ENCODE peak calls at places on chromosome 18, in four cellular contexts. H is brain microvascular endothelial cell, I is fibroblast of lung, V is ovary. X is an unnamed sample.

GRCh38 chr18:65255417-65255816 is 495.4 kb upstream of the CDH7 start:
- DNase-seq in H (no peak), I (no peak), V (no peak), X (no peak)

GRCh38 chr18:71223487-71223886 is 934.6 kb downstream of the SOCS6 start:
- DNase-seq in H (no peak), I (peak), V (no peak), X (peak)

GRCh38 chr18:77762632-77763031 is 513.0 kb downstream of the GALR1 start:
- DNase-seq in H (no peak), I (no peak), V (no peak), X (no peak)

GRCh38 chr18:23847321-23847986 is 158.2 kb downstream of the LAMA3 start:
- DNase-seq in H (no peak), I (no peak), V (no peak), X (no peak)

GRCh38 chr18:39489426-39489825 is 1923.8 kb upstream of the CELF4 start:
- DNase-seq in H (no peak), I (peak), V (no peak), X (peak)

GRCh38 chr18:36420826-36421225 is 123.3 kb downstream of the FHOD3 start:
- DNase-seq in H (no peak), I (no peak), V (no peak), X (peak)

GRCh38 chr18:55794288-55795052 is 206.5 kb upstream of the TCF4 start:
- DNase-seq in H (no peak), I (peak), V (no peak), X (peak)

GRCh38 chr18:33062834-33063364 is 290.1 kb upstream of the KLHL14 start:
- DNase-seq in H (no peak), I (no peak), V (no peak), X (no peak)

GRCh38 chr18:78983530-78983929 is 3.9 kb downstream of the SALL3 start:
- DNase-seq in H (no peak), I (no peak), V (no peak), X (no peak)

GRCh38 chr18:56952026-56952425 is 194.9 kb upstream of the BOD1L2 start:
- DNase-seq in H (no peak), I (no peak), V (no peak), X (no peak)

GRCh38 chr18:51278045-51278649 is 80.7 kb upstream of the MEX3C start:
- DNase-seq in H (peak), I (no peak), V (no peak), X (peak)

GRCh38 chr18:31241900-31242409 is 76.0 kb upstream of the DSG1 start:
- DNase-seq in H (no peak), I (no peak), V (no peak), X (no peak)
- H3K4me3 ChIP-seq in H (no peak), I (no peak), V (no peak), X (no peak)

GRCh38 chr18:63342206-63342605 is 22.6 kb upstream of the BCL2 start:
- DNase-seq in H (no peak), I (peak), V (no peak), X (peak)
- TF ChIP-seq CTCF in H (peak), I (peak), V (no peak), X (peak)

DNA sequence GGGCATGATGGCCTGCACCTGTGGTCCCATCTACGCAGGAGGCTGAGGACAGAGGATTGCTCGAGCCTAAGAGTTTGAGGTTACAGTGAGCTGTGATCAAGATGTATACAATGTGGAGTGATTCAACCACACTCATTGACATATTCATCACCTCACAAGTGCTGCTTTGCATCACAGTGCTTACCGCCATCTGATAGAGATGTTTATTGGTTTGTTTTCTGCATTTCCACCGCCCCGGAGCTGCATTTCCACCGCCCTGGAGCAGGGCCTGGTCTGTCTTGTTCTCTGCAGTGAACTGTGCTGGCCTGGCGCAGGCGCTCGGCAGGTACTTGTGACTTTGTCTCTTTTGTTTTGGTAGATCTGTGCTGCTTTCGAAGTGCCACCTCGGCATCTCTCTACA is 96.0 kb downstream of the SMAD7 start:
- DNase-seq in H (no peak), I (no peak), V (no peak), X (no peak)
- H3K4me3 ChIP-seq in H (no peak), I (no peak), V (no peak), X (no peak)

GRCh38 chr18:68438983-68439382 is 275.9 kb downstream of the TMX3 start:
- DNase-seq in H (no peak), I (peak), V (no peak), X (peak)

GRCh38 chr18:68440433-68440832 is 274.5 kb downstream of the TMX3 start:
- DNase-seq in H (no peak), I (no peak), V (no peak), X (no peak)

GRCh38 chr18:68438536-68438935 is 276.4 kb downstream of the TMX3 start:
- DNase-seq in H (no peak), I (no peak), V (no peak), X (no peak)

GRCh38 chr18:68441241-68441640 is 273.7 kb downstream of the TMX3 start:
- DNase-seq in H (no peak), I (no peak), V (no peak), X (peak)

GRCh38 chr18:68439672-68440071 is 275.2 kb downstream of the TMX3 start:
- DNase-seq in H (no peak), I (no peak), V (no peak), X (peak)
- TF ChIP-seq CTCF in H (no peak), I (no peak), V (no peak), X (no peak)

GRCh38 chr18:9595197-9595596 is 19.2 kb downstream of the PPP4R1 start:
- DNase-seq in H (no peak), I (peak), V (no peak), X (peak)

GRCh38 chr18:9596257-9596656 is 18.1 kb downstream of the PPP4R1 start:
- DNase-seq in H (no peak), I (no peak), V (no peak), X (peak)

GRCh38 chr18:9597609-9598008 is 16.8 kb downstream of the PPP4R1 start:
- DNase-seq in H (no peak), I (no peak), V (no peak), X (no peak)

GRCh38 chr18:9596843-9597242 is 17.5 kb downstream of the PPP4R1 start:
- DNase-seq in H (no peak), I (no peak), V (no peak), X (no peak)

GRCh38 chr18:9599328-9599727 is 15.0 kb downstream of the PPP4R1 start:
- DNase-seq in H (no peak), I (no peak), V (no peak), X (no peak)
- H3K4me3 ChIP-seq in H (no peak), I (no peak), V (no peak), X (no peak)

GRCh38 chr18:58953627-58954026 is 89.0 kb downstream of the ZNF532 start:
- DNase-seq in H (no peak), I (no peak), V (no peak), X (no peak)

GRCh38 chr18:58947136-58947732 is 82.6 kb downstream of the ZNF532 start:
- DNase-seq in H (no peak), I (no peak), V (no peak), X (no peak)

GRCh38 chr18:58952871-58953270 is 88.2 kb downstream of the ZNF532 start:
- DNase-seq in H (no peak), I (no peak), V (no peak), X (no peak)

GRCh38 chr18:58952303-58952702 is 87.6 kb downstream of the ZNF532 start:
- DNase-seq in H (no peak), I (no peak), V (no peak), X (no peak)

DNA sequence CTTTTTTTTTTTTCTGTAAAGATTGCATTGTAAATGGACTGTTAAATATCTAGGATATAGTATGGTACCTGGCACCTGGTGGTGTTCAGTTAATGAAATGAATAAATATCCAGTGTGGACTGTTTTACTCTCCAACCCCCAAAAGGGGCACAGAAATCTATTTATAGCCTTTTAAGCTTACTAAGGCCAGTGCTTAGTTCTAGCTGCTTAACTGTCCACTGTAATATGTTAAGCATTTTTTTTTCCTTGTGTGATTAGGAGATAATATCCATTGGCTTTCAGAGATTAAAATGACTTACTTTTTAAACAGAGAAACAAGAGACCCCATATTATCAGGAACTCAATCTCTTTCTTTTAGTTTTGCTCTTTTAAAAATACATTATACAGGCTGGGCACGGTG is 84.4 kb downstream of the ZNF532 start:
- DNase-seq in H (no peak), I (no peak), V (no peak), X (no peak)
- TF ChIP-seq CTCF in H (no peak), I (no peak), V (no peak), X (no peak)

GRCh38 chr18:22309191-22309590 is 108.5 kb downstream of the CTAGE1 start:
- DNase-seq in H (peak), I (peak), V (no peak), X (peak)
- H3K4me3 ChIP-seq in H (no peak), I (no peak), V (no peak), X (no peak)

GRCh38 chr18:75365837-75366236 is 61.7 kb downstream of the SMIM21 start:
- DNase-seq in H (no peak), I (no peak), V (no peak), X (no peak)
- TF ChIP-seq CTCF in H (peak), I (peak), V (no peak), X (no peak)